ENCODE peak calls at places on chromosomes 16 and 17, in six cellular contexts. One of them, this sample, is unnamed.

GRCh38 chr16:55832788-55833583 is at the start of gene CES1:
- DNase-seq in Peyer's patch: no peak
- DNase-seq in prostate gland: no peak
- DNase-seq in uterus: no peak
- DNase-seq in gastrocnemius medialis: peak; percentile 31
- DNase-seq in vagina: peak; percentile 84
- DNase-seq in this sample: peak; percentile 35

GRCh38 chr16:58732545-58733247 is 1.4 kb downstream of the GOT2 start:
- DNase-seq in Peyer's patch: no peak
- DNase-seq in prostate gland: no peak
- DNase-seq in uterus: no peak
- DNase-seq in gastrocnemius medialis: no peak
- DNase-seq in vagina: no peak
- DNase-seq in this sample: no peak

GRCh38 chr17:80277751-80278671 is 17.4 kb downstream of the RNF213 start:
- DNase-seq in Peyer's patch: no peak
- DNase-seq in prostate gland: peak; percentile 63
- DNase-seq in uterus: peak; percentile 37
- DNase-seq in gastrocnemius medialis: no peak
- DNase-seq in vagina: no peak
- DNase-seq in this sample: no peak

GRCh38 chr16:25512041-25512440 is 179.7 kb upstream of the HS3ST4 start:
- DNase-seq in Peyer's patch: no peak
- DNase-seq in prostate gland: no peak
- DNase-seq in uterus: no peak
- DNase-seq in gastrocnemius medialis: no peak
- DNase-seq in vagina: no peak
- DNase-seq in this sample: no peak

GRCh38 chr17:34703533-34703932 is 124.2 kb downstream of the TMEM132E start:
- DNase-seq in Peyer's patch: no peak
- DNase-seq in prostate gland: no peak
- DNase-seq in uterus: no peak
- DNase-seq in gastrocnemius medialis: no peak
- DNase-seq in vagina: no peak
- DNase-seq in this sample: peak; percentile 51

GRCh38 chr17:19464033-19465026 is 53.3 kb downstream of the RNF112 start:
- DNase-seq in Peyer's patch: no peak
- DNase-seq in prostate gland: no peak
- DNase-seq in uterus: peak; percentile 8
- DNase-seq in gastrocnemius medialis: no peak
- DNase-seq in vagina: no peak
- DNase-seq in this sample: no peak

GRCh38 chr17:489758-490329 is 137.2 kb upstream of the RPH3AL start:
- DNase-seq in Peyer's patch: peak; percentile 88
- DNase-seq in prostate gland: no peak
- DNase-seq in uterus: no peak
- DNase-seq in gastrocnemius medialis: no peak
- DNase-seq in vagina: no peak
- DNase-seq in this sample: peak; percentile 21

GRCh38 chr17:10574324-10574723 is 24.9 kb upstream of the MYH2 start:
- DNase-seq in Peyer's patch: no peak
- DNase-seq in prostate gland: no peak
- DNase-seq in uterus: no peak
- DNase-seq in gastrocnemius medialis: no peak
- DNase-seq in vagina: no peak
- DNase-seq in this sample: no peak

GRCh38 chr17:66975614-66976378 is 11.3 kb downstream of the CACNG4 start:
- DNase-seq in Peyer's patch: no peak
- DNase-seq in prostate gland: peak; percentile 45
- DNase-seq in uterus: no peak
- DNase-seq in gastrocnemius medialis: peak; percentile 20
- DNase-seq in vagina: no peak
- DNase-seq in this sample: no peak

GRCh38 chr16:81478876-81479496 is 34.4 kb downstream of the CMIP start:
- DNase-seq in Peyer's patch: peak; percentile 92
- DNase-seq in prostate gland: peak; percentile 70
- DNase-seq in uterus: no peak
- DNase-seq in gastrocnemius medialis: peak; percentile 39
- DNase-seq in vagina: no peak
- DNase-seq in this sample: peak; percentile 37

GRCh38 chr17:67068999-67069398 is 24.6 kb downstream of the CACNG1 start:
- DNase-seq in Peyer's patch: no peak
- DNase-seq in prostate gland: no peak
- DNase-seq in uterus: no peak
- DNase-seq in gastrocnemius medialis: no peak
- DNase-seq in vagina: no peak
- DNase-seq in this sample: no peak

GRCh38 chr16:74275031-74275636 is 21.5 kb upstream of the PSMD7 start:
- DNase-seq in Peyer's patch: no peak
- DNase-seq in prostate gland: no peak
- DNase-seq in uterus: no peak
- DNase-seq in gastrocnemius medialis: no peak
- DNase-seq in vagina: no peak
- DNase-seq in this sample: no peak

GRCh38 chr17:59165933-59166342 is 10.4 kb downstream of the PRR11 start:
- DNase-seq in Peyer's patch: peak; percentile 72
- DNase-seq in prostate gland: no peak
- DNase-seq in uterus: no peak
- DNase-seq in gastrocnemius medialis: no peak
- DNase-seq in vagina: no peak
- DNase-seq in this sample: peak; percentile 79

GRCh38 chr17:18143044-18143936 is 34.7 kb downstream of the MYO15A start:
- DNase-seq in Peyer's patch: no peak
- DNase-seq in prostate gland: no peak
- DNase-seq in uterus: no peak
- DNase-seq in gastrocnemius medialis: no peak
- DNase-seq in vagina: no peak
- DNase-seq in this sample: no peak

GRCh38 chr16:10090816-10091215 is 91.4 kb downstream of the GRIN2A start:
- DNase-seq in Peyer's patch: no peak
- DNase-seq in prostate gland: no peak
- DNase-seq in uterus: no peak
- DNase-seq in gastrocnemius medialis: no peak
- DNase-seq in vagina: no peak
- DNase-seq in this sample: no peak

GRCh38 chr17:35252646-35253045 is 9.8 kb downstream of the SLFN5 start:
- DNase-seq in Peyer's patch: no peak
- DNase-seq in prostate gland: no peak
- DNase-seq in uterus: no peak
- DNase-seq in gastrocnemius medialis: no peak
- DNase-seq in vagina: no peak
- DNase-seq in this sample: peak; percentile 4

GRCh38 chr16:35339337-35339736 is 1879.9 kb downstream of the TP53TG3F start:
- DNase-seq in Peyer's patch: no peak
- DNase-seq in prostate gland: no peak
- DNase-seq in uterus: no peak
- DNase-seq in gastrocnemius medialis: no peak
- DNase-seq in vagina: no peak
- DNase-seq in this sample: no peak

GRCh38 chr16:35344012-35344762 is 1884.8 kb downstream of the TP53TG3F start:
- DNase-seq in Peyer's patch: no peak
- DNase-seq in prostate gland: no peak
- DNase-seq in uterus: no peak
- DNase-seq in gastrocnemius medialis: no peak
- DNase-seq in vagina: no peak
- DNase-seq in this sample: no peak

DNA sequence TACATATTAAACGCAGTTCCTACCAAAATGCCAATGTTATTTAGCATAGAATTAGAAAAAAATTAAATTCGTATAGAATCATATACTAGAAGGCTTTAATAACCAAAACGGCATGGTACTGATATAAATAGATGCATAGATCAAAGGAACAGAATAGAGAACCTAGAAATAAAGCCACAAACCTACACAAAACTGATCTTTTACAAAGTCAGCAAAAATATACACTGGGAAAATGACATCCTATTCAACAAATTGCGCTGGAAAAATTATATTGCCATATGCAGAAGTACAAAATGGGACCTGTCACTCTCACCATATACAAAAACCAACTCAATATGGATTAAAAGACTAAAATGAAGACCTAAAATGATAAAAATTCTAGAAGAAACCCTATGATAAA is 1882.6 kb downstream of the TP53TG3F start:
- DNase-seq in Peyer's patch: no peak
- DNase-seq in prostate gland: no peak
- DNase-seq in uterus: no peak
- DNase-seq in gastrocnemius medialis: no peak
- DNase-seq in vagina: no peak
- DNase-seq in this sample: no peak
- TF ChIP-seq POLR2A in Peyer's patch: no peak
- TF ChIP-seq POLR2A in prostate gland: no peak
- TF ChIP-seq POLR2A in uterus: no peak
- TF ChIP-seq POLR2A in gastrocnemius medialis: no peak
- TF ChIP-seq POLR2A in vagina: no peak
- TF ChIP-seq POLR2A in this sample: no peak

GRCh38 chr16:87060026-87060986 is 256.9 kb downstream of the C16orf95 start:
- DNase-seq in Peyer's patch: no peak
- DNase-seq in prostate gland: no peak
- DNase-seq in uterus: no peak
- DNase-seq in gastrocnemius medialis: no peak
- DNase-seq in vagina: no peak
- DNase-seq in this sample: peak; percentile 20
- H3K4me3 ChIP-seq in Peyer's patch: no peak overlapping the region
- H3K4me3 ChIP-seq in prostate gland: no peak overlapping the region
- H3K4me3 ChIP-seq in uterus: no peak overlapping the region
- H3K4me3 ChIP-seq in gastrocnemius medialis: no peak overlapping the region
- H3K4me3 ChIP-seq in vagina: no peak overlapping the region
- H3K4me3 ChIP-seq in this sample: no peak overlapping the region

DNA sequence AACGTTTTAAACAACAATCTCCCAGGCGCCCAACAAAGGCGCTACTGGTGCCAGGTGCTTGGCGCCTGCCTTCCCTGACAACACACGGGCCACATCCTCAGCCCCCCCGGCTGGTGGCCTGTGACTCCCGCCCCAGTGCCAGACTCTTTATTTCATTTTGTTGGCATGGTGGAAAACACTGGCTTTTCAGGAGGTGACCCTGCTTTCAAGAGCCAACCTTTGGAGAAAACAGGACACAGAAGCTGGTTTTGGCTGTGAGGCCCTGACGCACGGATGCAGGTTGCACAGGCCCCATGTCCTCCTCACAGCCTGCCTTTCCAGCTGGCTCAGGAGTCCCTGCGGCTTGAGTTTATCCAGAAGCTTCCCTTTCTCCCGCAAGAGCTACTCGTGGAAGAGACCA is 100.0 kb downstream of the METRNL start:
- DNase-seq in Peyer's patch: no peak
- DNase-seq in prostate gland: no peak
- DNase-seq in uterus: peak; percentile 42
- DNase-seq in gastrocnemius medialis: no peak
- DNase-seq in vagina: no peak
- DNase-seq in this sample: peak; percentile 71
- H3K27ac ChIP-seq in Peyer's patch: no peak overlapping the region
- H3K27ac ChIP-seq in prostate gland: peak overlapping the region; percentile 27
- H3K27ac ChIP-seq in uterus: peak overlapping the region; percentile 33
- H3K27ac ChIP-seq in gastrocnemius medialis: no peak overlapping the region
- H3K27ac ChIP-seq in vagina: no peak overlapping the region
- H3K27ac ChIP-seq in this sample: peak overlapping the region; percentile 82

GRCh38 chr16:84117482-84117843 is 721 bp upstream of the MBTPS1 start:
- DNase-seq in Peyer's patch: no peak
- DNase-seq in prostate gland: no peak
- DNase-seq in uterus: no peak
- DNase-seq in gastrocnemius medialis: no peak
- DNase-seq in vagina: no peak
- DNase-seq in this sample: no peak
- TF ChIP-seq POLR2A in Peyer's patch: no peak
- TF ChIP-seq POLR2A in prostate gland: no peak
- TF ChIP-seq POLR2A in uterus: no peak
- TF ChIP-seq POLR2A in gastrocnemius medialis: no peak
- TF ChIP-seq POLR2A in vagina: no peak
- TF ChIP-seq POLR2A in this sample: no peak

GRCh38 chr17:7882629-7883028 is 6.0 kb upstream of the CHD3 start:
- DNase-seq in Peyer's patch: peak; percentile 40
- DNase-seq in prostate gland: no peak
- DNase-seq in uterus: no peak
- DNase-seq in gastrocnemius medialis: no peak
- DNase-seq in vagina: peak; percentile 69
- DNase-seq in this sample: no peak

GRCh38 chr17:7882068-7882467 is 6.5 kb upstream of the CHD3 start:
- DNase-seq in Peyer's patch: peak; percentile 36
- DNase-seq in prostate gland: no peak
- DNase-seq in uterus: no peak
- DNase-seq in gastrocnemius medialis: no peak
- DNase-seq in vagina: peak; percentile 79
- DNase-seq in this sample: no peak

GRCh38 chr17:7880076-7880868 is 8.3 kb upstream of the CHD3 start:
- DNase-seq in Peyer's patch: no peak
- DNase-seq in prostate gland: no peak
- DNase-seq in uterus: no peak
- DNase-seq in gastrocnemius medialis: no peak
- DNase-seq in vagina: no peak
- DNase-seq in this sample: no peak

GRCh38 chr17:7883781-7884386 is 4.7 kb upstream of the CHD3 start:
- DNase-seq in Peyer's patch: peak; percentile 36
- DNase-seq in prostate gland: no peak
- DNase-seq in uterus: no peak
- DNase-seq in gastrocnemius medialis: no peak
- DNase-seq in vagina: no peak
- DNase-seq in this sample: no peak

DNA sequence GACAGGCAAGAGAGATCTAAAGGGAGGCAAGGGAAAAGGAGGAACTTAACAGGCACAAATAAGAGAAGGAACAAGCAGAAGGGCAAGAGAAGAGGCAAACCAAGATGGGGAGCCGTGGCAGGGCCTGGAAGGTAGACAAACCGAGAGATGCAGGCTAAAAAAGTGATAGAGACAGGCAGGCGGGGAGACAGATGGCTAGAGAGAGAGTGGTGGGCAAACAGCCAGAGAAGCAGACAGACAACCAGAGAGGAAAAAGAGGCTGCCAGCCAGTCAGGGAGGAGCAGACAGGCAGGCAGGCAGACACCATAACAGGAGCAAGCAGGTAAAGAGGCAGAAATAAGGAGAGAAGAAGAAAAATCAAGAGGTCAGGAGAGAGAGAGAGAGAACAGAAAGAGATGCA is 6.9 kb upstream of the CHD3 start:
- DNase-seq in Peyer's patch: peak; percentile 41
- DNase-seq in prostate gland: peak; percentile 67
- DNase-seq in uterus: peak; percentile 49
- DNase-seq in gastrocnemius medialis: no peak
- DNase-seq in vagina: peak; percentile 79
- DNase-seq in this sample: no peak
- H3K4me3 ChIP-seq in Peyer's patch: no peak overlapping the region
- H3K4me3 ChIP-seq in prostate gland: no peak overlapping the region
- H3K4me3 ChIP-seq in uterus: no peak overlapping the region
- H3K4me3 ChIP-seq in gastrocnemius medialis: no peak overlapping the region
- H3K4me3 ChIP-seq in vagina: no peak overlapping the region
- H3K4me3 ChIP-seq in this sample: no peak overlapping the region